ENCODE peak calls at places on chromosome 6, in seven cellular contexts. W is activated CD4-positive, alpha-beta T cell treated with anti-CD3 and anti-CD28 coated beads, Interleukin-2, amount 50 U/mL, for 1 hour; U is HEK293T; B is NCI-H1694; H is AG20443; Q is substantia nigra; A is HCEC 1CT. X is an unnamed sample.

GRCh38 chr6:25876203-25876602 is 2.2 kb upstream of the SLC17A3 start:
- DNase-seq in B (no peak), A (no peak), H (no peak), U (no peak), Q (no peak), W (no peak), X (no peak)

GRCh38 chr6:90460067-90460466 is 126.8 kb downstream of the MAP3K7 start:
- DNase-seq in U (no peak), A (no peak), W (no peak), B (no peak), H (no peak), Q (no peak), X (no peak)

GRCh38 chr6:16821834-16822264 is 60.6 kb upstream of the ATXN1 start:
- DNase-seq in B (no peak), H (no peak), W (no peak), A (no peak), U (no peak), Q (no peak), X (no peak)

GRCh38 chr6:27892596-27893058 is 19.6 kb downstream of the OR2B2 start:
- DNase-seq in A (peak), H (no peak), Q (no peak), B (no peak), U (no peak), W (no peak), X (no peak)

GRCh38 chr6:113669641-113670040 is 187.5 kb upstream of the MARCKS start:
- DNase-seq in U (no peak), A (no peak), W (no peak), B (no peak), H (no peak), Q (no peak), X (no peak)

GRCh38 chr6:72418495-72418894 is 203.4 kb upstream of the KCNQ5 start:
- DNase-seq in W (no peak), U (no peak), Q (no peak), B (no peak), A (peak), H (peak), X (peak)

GRCh38 chr6:145801021-145801420 is 13.6 kb downstream of the FBXO30 start:
- DNase-seq in B (no peak), W (no peak), Q (no peak), U (no peak), A (no peak), H (no peak), X (no peak)

GRCh38 chr6:81929828-81930227 is 177.3 kb upstream of the TENT5A start:
- DNase-seq in W (no peak), Q (no peak), B (no peak), H (peak), A (peak), U (no peak), X (no peak)

GRCh38 chr6:12288844-12289654 is 1.1 kb upstream of the EDN1 start:
- DNase-seq in H (peak), A (peak), W (peak), Q (no peak), U (peak), B (no peak), X (peak)